ENCODE peak calls at places on chromosomes 16 and 17, in four cellular contexts. One of them, this sample, is unnamed.

GRCh38 chr16:60682219-60682618 is 1354.0 kb downstream of the CDH8 start:
- DNase-seq in SK-N-SH: no peak
- DNase-seq in right atrium auricular region: no peak
- DNase-seq in cardiac fibroblast: no peak
- DNase-seq in this sample: no peak

GRCh38 chr17:28574536-28574935 is 2.2 kb downstream of the ALDOC start:
- DNase-seq in cardiac fibroblast: no peak
- DNase-seq in right atrium auricular region: no peak
- DNase-seq in SK-N-SH: no peak
- DNase-seq in this sample: no peak

GRCh38 chr17:3635474-3636153 is 436 bp downstream of the SHPK start:
- DNase-seq in cardiac fibroblast: no peak
- DNase-seq in SK-N-SH: peak
- DNase-seq in right atrium auricular region: no peak
- DNase-seq in this sample: no peak

GRCh38 chr17:79577485-79578187 is 33.2 kb downstream of the RBFOX3 start:
- DNase-seq in SK-N-SH: no peak
- DNase-seq in cardiac fibroblast: no peak
- DNase-seq in right atrium auricular region: no peak
- DNase-seq in this sample: no peak

GRCh38 chr16:67546761-67547422 is 15.4 kb upstream of the CTCF start:
- DNase-seq in SK-N-SH: peak
- DNase-seq in right atrium auricular region: no peak
- DNase-seq in cardiac fibroblast: peak
- DNase-seq in this sample: peak

GRCh38 chr17:29163563-29163962 is 16.6 kb downstream of the MYO18A start:
- DNase-seq in cardiac fibroblast: peak
- DNase-seq in right atrium auricular region: no peak
- DNase-seq in SK-N-SH: peak
- DNase-seq in this sample: no peak

GRCh38 chr17:2697611-2698162 is 13.9 kb downstream of the CLUH start:
- DNase-seq in cardiac fibroblast: no peak
- DNase-seq in SK-N-SH: peak
- DNase-seq in right atrium auricular region: no peak
- DNase-seq in this sample: no peak

GRCh38 chr16:79415983-79416641 is 184.4 kb downstream of the MAF start:
- DNase-seq in cardiac fibroblast: no peak
- DNase-seq in right atrium auricular region: no peak
- DNase-seq in SK-N-SH: no peak
- DNase-seq in this sample: no peak

GRCh38 chr17:76139801-76140660 is 1.0 kb downstream of the FOXJ1 start:
- DNase-seq in right atrium auricular region: no peak
- DNase-seq in cardiac fibroblast: no peak
- DNase-seq in SK-N-SH: peak
- DNase-seq in this sample: no peak

GRCh38 chr16:80559369-80559768 is 18.6 kb downstream of the DYNLRB2 start:
- DNase-seq in SK-N-SH: no peak
- DNase-seq in cardiac fibroblast: no peak
- DNase-seq in right atrium auricular region: no peak
- DNase-seq in this sample: no peak

GRCh38 chr17:65228287-65228686 is 91.1 kb downstream of the RGS9 start:
- DNase-seq in cardiac fibroblast: no peak
- DNase-seq in SK-N-SH: no peak
- DNase-seq in right atrium auricular region: no peak
- DNase-seq in this sample: no peak

GRCh38 chr17:80811181-80812105 is 180.2 kb upstream of the CHMP6 start:
- DNase-seq in cardiac fibroblast: no peak
- DNase-seq in right atrium auricular region: no peak
- DNase-seq in SK-N-SH: no peak
- DNase-seq in this sample: no peak

GRCh38 chr17:48843172-48843900 is 12.5 kb downstream of the CALCOCO2 start:
- DNase-seq in right atrium auricular region: no peak
- DNase-seq in cardiac fibroblast: peak
- DNase-seq in SK-N-SH: no peak
- DNase-seq in this sample: peak

GRCh38 chr17:77303620-77304019 is 162.9 kb downstream of the SEC14L1 start:
- DNase-seq in cardiac fibroblast: no peak
- DNase-seq in SK-N-SH: no peak
- DNase-seq in right atrium auricular region: no peak
- DNase-seq in this sample: no peak

GRCh38 chr17:17227608-17228520 is 9.1 kb downstream of the FLCN start:
- DNase-seq in cardiac fibroblast: no peak
- DNase-seq in right atrium auricular region: no peak
- DNase-seq in SK-N-SH: no peak
- DNase-seq in this sample: no peak

GRCh38 chr17:77254961-77255741 is 114.4 kb downstream of the SEC14L1 start:
- DNase-seq in SK-N-SH: peak
- DNase-seq in cardiac fibroblast: peak
- DNase-seq in right atrium auricular region: no peak
- DNase-seq in this sample: peak

GRCh38 chr16:66291833-66292232 is 74.7 kb upstream of the CDH5 start:
- DNase-seq in right atrium auricular region: no peak
- DNase-seq in cardiac fibroblast: no peak
- DNase-seq in SK-N-SH: no peak
- DNase-seq in this sample: no peak

GRCh38 chr16:49312389-49312990 is 30.9 kb upstream of the CBLN1 start:
- DNase-seq in SK-N-SH: no peak
- DNase-seq in right atrium auricular region: no peak
- DNase-seq in cardiac fibroblast: no peak
- DNase-seq in this sample: no peak

GRCh38 chr16:660459-661183 is 7.3 kb upstream of the RHOT2 start:
- DNase-seq in right atrium auricular region: peak
- DNase-seq in cardiac fibroblast: peak
- DNase-seq in SK-N-SH: peak
- DNase-seq in this sample: peak

GRCh38 chr17:43661699-43662431 is at the start of gene MEOX1:
- DNase-seq in right atrium auricular region: no peak
- DNase-seq in cardiac fibroblast: peak
- DNase-seq in SK-N-SH: no peak
- DNase-seq in this sample: peak

GRCh38 chr16:84883301-84883700 is 63.5 kb downstream of the CRISPLD2 start:
- DNase-seq in cardiac fibroblast: peak
- DNase-seq in right atrium auricular region: peak
- DNase-seq in SK-N-SH: no peak
- DNase-seq in this sample: no peak

GRCh38 chr17:79620207-79621038 is 9.6 kb upstream of the RBFOX3 start:
- DNase-seq in cardiac fibroblast: no peak
- DNase-seq in SK-N-SH: peak
- DNase-seq in right atrium auricular region: no peak
- DNase-seq in this sample: no peak

GRCh38 chr17:80605326-80606066 is 60.9 kb downstream of the RPTOR start:
- DNase-seq in cardiac fibroblast: no peak
- DNase-seq in right atrium auricular region: no peak
- DNase-seq in SK-N-SH: no peak
- DNase-seq in this sample: peak

GRCh38 chr17:21005367-21005766 is 37.4 kb downstream of the USP22 start:
- DNase-seq in right atrium auricular region: no peak
- DNase-seq in cardiac fibroblast: no peak
- DNase-seq in SK-N-SH: no peak
- DNase-seq in this sample: no peak

DNA sequence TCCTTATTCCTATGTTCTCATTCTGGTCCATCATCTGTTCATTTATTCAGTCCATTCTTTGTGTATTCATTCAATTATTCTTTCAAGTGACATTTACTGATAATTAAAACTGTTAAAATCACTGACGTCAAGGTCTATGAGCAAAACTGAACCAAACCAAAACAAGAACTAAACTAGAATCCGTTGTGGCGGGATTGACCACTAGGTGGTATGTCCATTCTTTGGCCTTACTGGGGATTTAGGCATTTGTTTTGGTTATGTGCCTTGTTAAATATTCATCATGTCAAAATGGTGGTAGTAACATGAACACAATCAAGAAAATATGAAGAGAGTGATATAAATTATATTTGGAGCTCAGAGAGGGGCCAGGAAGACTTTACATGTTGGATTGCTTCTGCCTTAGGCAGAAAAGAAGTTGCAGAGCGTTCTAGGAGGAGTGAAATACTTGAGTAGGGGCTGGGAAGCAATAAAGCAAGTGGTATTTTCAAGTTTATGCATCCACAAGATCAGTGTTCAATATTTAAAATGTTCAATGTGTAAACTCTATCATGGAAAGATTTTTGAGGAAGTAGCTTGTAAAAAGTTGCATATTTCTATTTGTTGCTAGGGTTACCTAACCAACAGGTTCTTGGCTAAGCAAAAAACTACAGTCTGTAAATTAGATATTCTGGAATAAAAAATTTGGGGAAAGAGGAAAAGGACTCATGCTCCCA is 129.0 kb downstream of the CDH13 start:
- DNase-seq in SK-N-SH: no peak
- DNase-seq in right atrium auricular region: no peak
- DNase-seq in cardiac fibroblast: peak
- DNase-seq in this sample: peak
- TF ChIP-seq CTCF in SK-N-SH: peak
- TF ChIP-seq CTCF in right atrium auricular region: no peak
- TF ChIP-seq CTCF in cardiac fibroblast: peak
- TF ChIP-seq CTCF in this sample: no peak

DNA sequence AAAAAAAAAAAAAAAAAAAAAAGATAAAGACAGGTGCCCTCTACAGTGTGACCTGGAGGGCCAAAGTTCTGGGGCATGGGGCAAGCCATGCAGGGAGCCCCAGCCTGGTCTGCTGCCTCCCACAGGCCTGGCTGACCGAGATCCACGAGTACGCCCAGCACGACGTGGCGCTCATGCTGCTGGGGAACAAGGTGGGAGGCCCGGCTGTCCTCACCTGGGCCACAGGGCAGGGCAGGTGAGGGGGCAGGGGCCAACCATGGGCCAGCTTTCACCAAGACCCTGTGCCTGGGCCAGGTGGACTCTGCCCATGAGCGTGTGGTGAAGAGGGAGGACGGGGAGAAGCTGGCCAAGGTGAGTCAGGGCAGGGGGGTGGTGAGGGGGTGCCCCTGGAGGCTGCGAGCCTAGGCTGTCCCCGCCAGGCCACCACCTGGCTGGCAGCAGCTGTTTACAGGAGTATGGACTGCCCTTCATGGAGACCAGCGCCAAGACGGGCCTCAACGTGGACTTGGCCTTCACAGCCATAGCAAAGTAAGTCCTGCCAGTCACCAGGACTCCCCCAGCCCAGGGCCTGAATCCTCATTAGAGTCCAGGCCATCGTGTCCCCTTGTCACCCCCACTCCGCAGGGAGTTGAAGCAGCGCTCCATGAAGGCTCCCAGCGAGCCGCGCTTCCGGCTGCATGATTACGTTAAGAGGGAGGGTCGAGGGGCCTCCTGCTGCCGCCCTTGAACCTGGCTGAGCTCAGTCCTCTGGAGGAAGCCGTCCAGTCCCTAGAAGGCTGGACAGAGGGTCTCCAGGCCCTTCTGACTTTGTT is 2.7 kb upstream of the TRAF7 start:
- DNase-seq in cardiac fibroblast: no peak
- DNase-seq in right atrium auricular region: no peak
- DNase-seq in SK-N-SH: no peak
- DNase-seq in this sample: peak
- TF ChIP-seq CTCF in cardiac fibroblast: no peak
- TF ChIP-seq CTCF in right atrium auricular region: no peak
- TF ChIP-seq CTCF in SK-N-SH: no peak
- TF ChIP-seq CTCF in this sample: no peak

GRCh38 chr16:70419384-70420327 is 19.2 kb downstream of the ST3GAL2 start:
- DNase-seq in cardiac fibroblast: no peak
- DNase-seq in right atrium auricular region: no peak
- DNase-seq in SK-N-SH: no peak
- DNase-seq in this sample: no peak

GRCh38 chr16:70418274-70418992 is 20.5 kb downstream of the ST3GAL2 start:
- DNase-seq in right atrium auricular region: no peak
- DNase-seq in SK-N-SH: no peak
- DNase-seq in cardiac fibroblast: no peak
- DNase-seq in this sample: no peak

GRCh38 chr16:70416748-70417616 is 21.9 kb downstream of the ST3GAL2 start:
- DNase-seq in SK-N-SH: no peak
- DNase-seq in cardiac fibroblast: no peak
- DNase-seq in right atrium auricular region: no peak
- DNase-seq in this sample: no peak

GRCh38 chr16:70418993-70419318 is 19.9 kb downstream of the ST3GAL2 start:
- DNase-seq in right atrium auricular region: no peak
- DNase-seq in cardiac fibroblast: no peak
- DNase-seq in SK-N-SH: no peak
- DNase-seq in this sample: no peak

GRCh38 chr16:70417661-70418060 is 21.2 kb downstream of the ST3GAL2 start:
- DNase-seq in right atrium auricular region: no peak
- DNase-seq in cardiac fibroblast: no peak
- DNase-seq in SK-N-SH: no peak
- DNase-seq in this sample: no peak
- TF ChIP-seq CTCF in right atrium auricular region: no peak
- TF ChIP-seq CTCF in cardiac fibroblast: no peak
- TF ChIP-seq CTCF in SK-N-SH: no peak
- TF ChIP-seq CTCF in this sample: no peak

GRCh38 chr16:14309001-14309886 is 238.1 kb downstream of the MRTFB start:
- DNase-seq in SK-N-SH: no peak
- DNase-seq in cardiac fibroblast: no peak
- DNase-seq in right atrium auricular region: no peak
- DNase-seq in this sample: no peak
- TF ChIP-seq CTCF in SK-N-SH: no peak
- TF ChIP-seq CTCF in cardiac fibroblast: no peak
- TF ChIP-seq CTCF in right atrium auricular region: no peak
- TF ChIP-seq CTCF in this sample: no peak

DNA sequence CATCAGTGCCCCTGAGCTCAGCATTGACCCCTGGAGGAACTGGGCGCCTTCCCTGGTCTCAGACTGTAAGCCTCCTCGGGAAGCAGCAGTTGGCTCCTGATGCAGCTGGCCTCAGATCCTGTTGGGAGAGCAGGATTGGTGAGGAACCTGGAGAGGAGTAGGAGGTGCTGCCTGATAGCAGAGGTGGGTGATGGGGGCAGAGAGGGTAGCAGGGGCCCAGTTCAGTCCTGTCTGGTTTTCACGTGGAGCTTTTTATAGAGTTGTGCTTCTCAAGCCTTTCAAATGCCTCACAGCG is 23.8 kb upstream of the ZNF750 start:
- DNase-seq in right atrium auricular region: no peak
- DNase-seq in SK-N-SH: no peak
- DNase-seq in cardiac fibroblast: no peak
- DNase-seq in this sample: no peak
- TF ChIP-seq CTCF in right atrium auricular region: no peak
- TF ChIP-seq CTCF in SK-N-SH: no peak
- TF ChIP-seq CTCF in cardiac fibroblast: no peak
- TF ChIP-seq CTCF in this sample: no peak